ENCODE peak calls at places on chromosomes 5 and 9, in seven cellular contexts. Y is breast epithelium, B is AG04450, U is prostate gland, C is cardiac muscle cell, J is lung, K is PC-9. X is an unnamed sample.

GRCh38 chr9:11045589-11045988 is 432.8 kb upstream of the PTPRD start:
- DNase-seq in Y (no peak), B (no peak), U (no peak), C (no peak), J (no peak), K (no peak), X (no peak)

GRCh38 chr5:145887976-145888574 is 15.3 kb upstream of the GRXCR2 start:
- DNase-seq in Y (no peak), B (no peak), U (no peak), C (peak; percentile 75), J (peak; percentile 34), K (peak; percentile 49), X (no peak)

GRCh38 chr9:33737811-33738606 is 57.4 kb upstream of the PRSS3 start:
- DNase-seq in Y (no peak), B (peak; percentile 29), U (peak; percentile 17), C (peak; percentile 76), J (peak; percentile 30), K (peak; percentile 43), X (no peak)

GRCh38 chr9:36189978-36190377 is 743 bp upstream of the CLTA start:
- DNase-seq in Y (no peak), B (no peak), U (no peak), C (no peak), J (no peak), K (no peak), X (no peak)

GRCh38 chr9:127598839-127599549 is 13.1 kb upstream of the STXBP1 start:
- DNase-seq in Y (no peak), B (no peak), U (no peak), C (no peak), J (no peak), K (peak; percentile 26), X (no peak)

GRCh38 chr9:137397675-137398423 is 25.1 kb downstream of the EXD3 start:
- DNase-seq in Y (no peak), B (no peak), U (no peak), C (no peak), J (no peak), K (no peak), X (no peak)

GRCh38 chr5:75054110-75054930 is 2.0 kb upstream of the GCNT4 start:
- DNase-seq in Y (no peak), B (no peak), U (peak; percentile 37), C (peak; percentile 71), J (peak; percentile 49), K (peak; percentile 25), X (no peak)

GRCh38 chr9:34928921-34929320 is 29.2 kb upstream of the PHF24 start:
- DNase-seq in Y (no peak), B (no peak), U (no peak), C (no peak), J (no peak), K (no peak), X (no peak)

GRCh38 chr5:104283158-104283557 is 720.6 kb upstream of the NUDT12 start:
- DNase-seq in Y (no peak), B (no peak), U (no peak), C (no peak), J (no peak), K (no peak), X (no peak)

GRCh38 chr9:32551491-32552049 is 557 bp upstream of the SMIM27 start:
- DNase-seq in Y (no peak), B (no peak), U (peak; percentile 22), C (no peak), J (no peak), K (no peak), X (peak; percentile 55)

GRCh38 chr9:94270009-94270408 is 10.9 kb downstream of the ZNF169 start:
- DNase-seq in Y (no peak), B (no peak), U (no peak), C (no peak), J (no peak), K (no peak), X (no peak)
- H3K9me3 ChIP-seq in Y (no peaks in the 10 kb centered on the region), B (peaks cover 11% of the 10 kb centered on the region), U (no peaks in the 10 kb centered on the region), C (no peaks in the 10 kb centered on the region), J (no peaks in the 10 kb centered on the region), K (no peaks in the 10 kb centered on the region), X (no peaks in the 10 kb centered on the region)

DNA sequence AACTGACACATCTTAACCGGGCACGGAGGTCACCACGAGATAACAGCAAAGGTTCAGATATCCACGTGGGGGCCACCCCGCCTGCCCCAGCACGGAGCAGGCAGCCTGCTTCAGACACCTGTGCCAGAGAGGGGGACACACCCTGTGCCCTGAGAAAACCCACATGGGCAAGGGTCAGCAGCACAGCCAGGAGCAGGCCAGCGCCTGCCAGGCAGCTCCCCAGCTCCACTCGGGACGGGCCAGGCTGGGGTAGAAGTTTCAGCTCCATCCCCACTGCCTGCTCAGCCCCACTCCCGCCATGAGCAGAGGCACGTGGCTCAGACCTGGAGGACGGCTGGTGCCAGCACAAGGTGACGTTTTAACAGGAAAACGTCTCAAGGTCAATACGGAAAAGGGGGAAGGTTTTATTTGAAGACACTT is 22.2 kb downstream of the SLC12A7 start:
- DNase-seq in Y (no peak), B (no peak), U (no peak), C (no peak), J (no peak), K (no peak), X (no peak)
- H3K27ac ChIP-seq in Y (no peak overlapping the region), B (no peak overlapping the region), U (no peak overlapping the region), C (no peak overlapping the region), J (peak overlapping the region; percentile 81), K (no peak overlapping the region), X (no peak overlapping the region)

GRCh38 chr5:161544350-161544765 is 2.2 kb downstream of the GABRB2 start:
- DNase-seq in Y (no peak), B (no peak), U (no peak), C (peak; percentile 64), J (no peak), K (peak; percentile 16), X (no peak)
- H3K4me3 ChIP-seq in Y (no peak overlapping the region), B (no peak overlapping the region), U (no peak overlapping the region), C (no peak overlapping the region), J (no peak overlapping the region), K (no peak overlapping the region), X (no peak overlapping the region)

GRCh38 chr9:109886050-109886449 is 106.1 kb downstream of the PALM2AKAP2 start:
- DNase-seq in Y (no peak), B (no peak), U (no peak), C (peak; percentile 72), J (no peak), K (no peak), X (no peak)
- H3K9me3 ChIP-seq in Y (no peaks in the 10 kb centered on the region), B (no peaks in the 10 kb centered on the region), U (no peaks in the 10 kb centered on the region), C (no peaks in the 10 kb centered on the region), J (no peaks in the 10 kb centered on the region), K (no peaks in the 10 kb centered on the region), X (no peaks in the 10 kb centered on the region)

GRCh38 chr5:131776451-131776850 is 20.4 kb downstream of the FNIP1 start:
- DNase-seq in Y (no peak), B (no peak), U (no peak), C (peak; percentile 37), J (no peak), K (no peak), X (no peak)
- H3K27ac ChIP-seq in Y (no peak overlapping the region), B (no peak overlapping the region), U (peak overlapping the region; percentile 43), C (no peak overlapping the region), J (no peak overlapping the region), K (no peak overlapping the region), X (no peak overlapping the region)

GRCh38 chr9:89594811-89595550 is 9.8 kb upstream of the GADD45G start:
- DNase-seq in Y (no peak), B (no peak), U (no peak), C (no peak), J (peak; percentile 16), K (no peak), X (no peak)

GRCh38 chr9:89593776-89594427 is 10.9 kb upstream of the GADD45G start:
- DNase-seq in Y (peak; percentile 67), B (no peak), U (no peak), C (peak; percentile 48), J (peak; percentile 64), K (peak; percentile 51), X (peak; percentile 42)

GRCh38 chr9:89592201-89592815 is 12.5 kb upstream of the GADD45G start:
- DNase-seq in Y (no peak), B (no peak), U (no peak), C (no peak), J (peak; percentile 24), K (no peak), X (no peak)

GRCh38 chr9:89591291-89592200 is 13.3 kb upstream of the GADD45G start:
- DNase-seq in Y (no peak), B (no peak), U (no peak), C (no peak), J (peak; percentile 25), K (no peak), X (no peak)

DNA sequence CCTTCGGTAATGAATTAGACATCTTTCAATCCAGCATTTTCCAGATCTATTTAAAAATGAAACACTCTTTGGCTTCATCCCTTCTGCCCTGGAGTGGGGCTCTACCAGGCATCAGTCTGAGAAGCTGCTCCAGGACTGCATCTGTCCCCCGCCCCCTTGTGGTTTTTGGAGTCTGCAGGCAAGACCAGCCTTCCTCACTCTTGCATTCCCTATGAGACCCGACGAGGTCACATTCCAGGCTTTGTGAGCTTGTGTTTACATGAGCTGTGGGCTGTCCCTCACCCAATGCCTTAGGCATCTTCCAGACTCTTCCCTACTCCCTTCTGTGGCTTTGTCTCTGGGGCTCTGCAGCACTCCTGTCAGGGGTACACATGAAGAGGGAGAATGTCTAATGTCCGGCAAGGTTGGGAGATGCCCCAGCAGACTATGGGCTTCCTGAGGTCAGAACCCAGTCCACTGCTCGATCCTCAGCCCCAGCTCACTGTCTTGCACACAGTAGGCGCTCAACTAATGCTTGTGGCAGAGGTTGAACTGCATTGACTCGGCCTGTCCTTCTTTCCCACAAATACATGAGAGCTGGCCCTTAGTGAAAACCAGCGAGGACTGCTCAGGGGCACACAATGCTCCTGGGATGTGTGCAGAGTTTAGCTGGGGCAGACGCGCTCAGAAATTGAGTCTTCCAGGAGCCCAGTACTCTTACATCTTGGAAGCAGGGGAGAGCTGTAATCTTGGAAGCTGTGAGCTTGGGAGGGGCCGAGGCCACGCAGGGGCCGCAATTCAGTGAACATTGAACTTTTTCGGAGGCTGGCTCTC is 11.6 kb upstream of the GADD45G start:
- DNase-seq in Y (no peak), B (no peak), U (no peak), C (peak; percentile 54), J (peak; percentile 27), K (peak; percentile 37), X (no peak)
- H3K4me3 ChIP-seq in Y (no peak overlapping the region), B (no peak overlapping the region), U (no peak overlapping the region), C (no peak overlapping the region), J (no peak overlapping the region), K (no peak overlapping the region), X (no peak overlapping the region)

GRCh38 chr9:2778816-2779215 is 61.5 kb downstream of the KCNV2 start:
- DNase-seq in Y (no peak), B (no peak), U (no peak), C (no peak), J (no peak), K (no peak), X (no peak)
- H3K9me3 ChIP-seq in Y (peaks cover 12% of the 10 kb centered on the region), B (peaks cover 7% of the 10 kb centered on the region), U (no peaks in the 10 kb centered on the region), C (peaks cover 2% of the 10 kb centered on the region), J (peaks cover 14% of the 10 kb centered on the region), K (no peaks in the 10 kb centered on the region), X (no peaks in the 10 kb centered on the region)

GRCh38 chr9:20623748-20624124 is 1.4 kb upstream of the MLLT3 start:
- DNase-seq in Y (no peak), B (no peak), U (no peak), C (no peak), J (no peak), K (no peak), X (no peak)
- H3K27ac ChIP-seq in Y (peak overlapping the region; percentile 7), B (no peak overlapping the region), U (peak overlapping the region; percentile 90), C (no peak overlapping the region), J (no peak overlapping the region), K (no peak overlapping the region), X (peak overlapping the region; percentile 69)

GRCh38 chr9:77883846-77884771 is 147.5 kb downstream of the GNAQ start:
- DNase-seq in Y (no peak), B (no peak), U (no peak), C (peak; percentile 43), J (no peak), K (peak; percentile 68), X (no peak)
- H3K4me3 ChIP-seq in Y (no peak overlapping the region), B (no peak overlapping the region), U (no peak overlapping the region), C (no peak overlapping the region), J (no peak overlapping the region), K (peak overlapping the region; percentile 20), X (no peak overlapping the region)

X was measured in CD4-positive, alpha-beta memory T cell.